ENCODE peak calls at places on chromosomes 7 and 10, in six cellular contexts. One of them, this sample, is unnamed.

GRCh38 chr10:101380353-101381017 is 26.5 kb downstream of the BTRC start:
- DNase-seq in C1 segment of cervical spinal cord: no peak
- DNase-seq in stimulated activated CD8-positive, alpha-beta memory T cell treated with anti-CD3 and anti-CD28 coated beads, Interleukin-7, amount 100 ng/mL, for 24 hours: no peak
- DNase-seq in HT1080: no peak
- DNase-seq in lower leg skin: no peak
- DNase-seq in right cardiac atrium: no peak
- DNase-seq in this sample: no peak

GRCh38 chr7:73623798-73624668 is at the start of gene MLXIPL:
- DNase-seq in HT1080: no peak
- DNase-seq in stimulated activated CD8-positive, alpha-beta memory T cell treated with anti-CD3 and anti-CD28 coated beads, Interleukin-7, amount 100 ng/mL, for 24 hours: peak
- DNase-seq in lower leg skin: peak
- DNase-seq in C1 segment of cervical spinal cord: peak
- DNase-seq in right cardiac atrium: peak
- DNase-seq in this sample: no peak

GRCh38 chr10:1120761-1121160 is 64.6 kb downstream of the WDR37 start:
- DNase-seq in HT1080: no peak
- DNase-seq in right cardiac atrium: no peak
- DNase-seq in C1 segment of cervical spinal cord: peak
- DNase-seq in lower leg skin: no peak
- DNase-seq in stimulated activated CD8-positive, alpha-beta memory T cell treated with anti-CD3 and anti-CD28 coated beads, Interleukin-7, amount 100 ng/mL, for 24 hours: no peak
- DNase-seq in this sample: no peak

GRCh38 chr10:28254290-28254985 is 48.4 kb downstream of the MPP7 start:
- DNase-seq in stimulated activated CD8-positive, alpha-beta memory T cell treated with anti-CD3 and anti-CD28 coated beads, Interleukin-7, amount 100 ng/mL, for 24 hours: no peak
- DNase-seq in lower leg skin: peak
- DNase-seq in HT1080: peak
- DNase-seq in C1 segment of cervical spinal cord: no peak
- DNase-seq in right cardiac atrium: peak
- DNase-seq in this sample: peak

GRCh38 chr7:108294595-108294994 is 161.6 kb downstream of the NRCAM start:
- DNase-seq in HT1080: peak
- DNase-seq in C1 segment of cervical spinal cord: no peak
- DNase-seq in lower leg skin: no peak
- DNase-seq in stimulated activated CD8-positive, alpha-beta memory T cell treated with anti-CD3 and anti-CD28 coated beads, Interleukin-7, amount 100 ng/mL, for 24 hours: no peak
- DNase-seq in right cardiac atrium: no peak
- DNase-seq in this sample: no peak

GRCh38 chr7:103711413-103711812 is 265.4 kb upstream of the SLC26A5 start:
- DNase-seq in HT1080: no peak
- DNase-seq in C1 segment of cervical spinal cord: no peak
- DNase-seq in lower leg skin: no peak
- DNase-seq in stimulated activated CD8-positive, alpha-beta memory T cell treated with anti-CD3 and anti-CD28 coated beads, Interleukin-7, amount 100 ng/mL, for 24 hours: no peak
- DNase-seq in right cardiac atrium: no peak
- DNase-seq in this sample: no peak

GRCh38 chr10:132001238-132001977 is 19.7 kb upstream of the BNIP3 start:
- DNase-seq in stimulated activated CD8-positive, alpha-beta memory T cell treated with anti-CD3 and anti-CD28 coated beads, Interleukin-7, amount 100 ng/mL, for 24 hours: no peak
- DNase-seq in C1 segment of cervical spinal cord: no peak
- DNase-seq in HT1080: peak
- DNase-seq in right cardiac atrium: no peak
- DNase-seq in lower leg skin: no peak
- DNase-seq in this sample: no peak

GRCh38 chr10:42885491-42886270 is 103.1 kb downstream of the BMS1 start:
- DNase-seq in HT1080: no peak
- DNase-seq in right cardiac atrium: no peak
- DNase-seq in C1 segment of cervical spinal cord: no peak
- DNase-seq in stimulated activated CD8-positive, alpha-beta memory T cell treated with anti-CD3 and anti-CD28 coated beads, Interleukin-7, amount 100 ng/mL, for 24 hours: no peak
- DNase-seq in lower leg skin: no peak
- DNase-seq in this sample: no peak

GRCh38 chr10:409403-410040 is 274.3 kb downstream of the ZMYND11 start:
- DNase-seq in C1 segment of cervical spinal cord: no peak
- DNase-seq in right cardiac atrium: no peak
- DNase-seq in stimulated activated CD8-positive, alpha-beta memory T cell treated with anti-CD3 and anti-CD28 coated beads, Interleukin-7, amount 100 ng/mL, for 24 hours: no peak
- DNase-seq in lower leg skin: no peak
- DNase-seq in HT1080: no peak
- DNase-seq in this sample: no peak

GRCh38 chr10:5628798-5629788 is 37.3 kb downstream of the ASB13 start:
- DNase-seq in stimulated activated CD8-positive, alpha-beta memory T cell treated with anti-CD3 and anti-CD28 coated beads, Interleukin-7, amount 100 ng/mL, for 24 hours: no peak
- DNase-seq in HT1080: peak
- DNase-seq in lower leg skin: no peak
- DNase-seq in C1 segment of cervical spinal cord: no peak
- DNase-seq in right cardiac atrium: no peak
- DNase-seq in this sample: no peak

GRCh38 chr10:24209946-24210491 is 1.1 kb downstream of the KIAA1217 start:
- DNase-seq in HT1080: peak
- DNase-seq in stimulated activated CD8-positive, alpha-beta memory T cell treated with anti-CD3 and anti-CD28 coated beads, Interleukin-7, amount 100 ng/mL, for 24 hours: no peak
- DNase-seq in lower leg skin: peak
- DNase-seq in right cardiac atrium: no peak
- DNase-seq in C1 segment of cervical spinal cord: no peak
- DNase-seq in this sample: peak

GRCh38 chr7:74027124-74027682 is 770 bp upstream of the ELN start:
- DNase-seq in right cardiac atrium: no peak
- DNase-seq in stimulated activated CD8-positive, alpha-beta memory T cell treated with anti-CD3 and anti-CD28 coated beads, Interleukin-7, amount 100 ng/mL, for 24 hours: no peak
- DNase-seq in HT1080: no peak
- DNase-seq in C1 segment of cervical spinal cord: peak
- DNase-seq in lower leg skin: no peak
- DNase-seq in this sample: no peak